ENCODE peak calls at places on chromosome 1, in ten cellular contexts. G is kidney tubule cell, Z is activated T-cell treated with anti-CD3 and anti-CD28 coated beads for 1 hour, H is iPS-NIHi11, X is epithelial cell of esophagus, L is NCI-H748 treated with DMSO at 0.1 percent for 48 hours, J is progenitor cell of endocrine pancreas, F is pancreas, D is HTR-8/SVneo, M is M059J. Q is an unnamed sample.

GRCh38 chr1:27526569-27527222 is 36.7 kb upstream of the WASF2 start:
- DNase-seq in G (no peak), Z (no peak), H (no peak), X (no peak), L (peak), J (no peak), F (no peak), D (no peak), M (no peak), Q (peak)

GRCh38 chr1:25556791-25557476 is 13.5 kb downstream of the LDLRAP1 start:
- DNase-seq in G (peak), Z (no peak), H (no peak), X (peak), L (no peak), J (no peak), F (no peak), D (no peak), M (peak), Q (no peak)

GRCh38 chr1:6352138-6352563 is 41.4 kb downstream of the ACOT7 start:
- DNase-seq in G (peak), Z (no peak), H (peak), X (peak), L (no peak), J (no peak), F (no peak), D (no peak), M (peak), Q (no peak)

GRCh38 chr1:35855016-35855700 is 27.9 kb upstream of the AGO1 start:
- DNase-seq in G (no peak), Z (no peak), H (no peak), X (no peak), L (no peak), J (no peak), F (no peak), D (no peak), M (no peak), Q (peak)

GRCh38 chr1:201598396-201598795 is 59.5 kb downstream of the NAV1 start:
- DNase-seq in G (no peak), Z (no peak), H (no peak), X (no peak), L (no peak), J (no peak), F (no peak), D (no peak), M (no peak), Q (no peak)

GRCh38 chr1:58841455-58841854 is 57.6 kb upstream of the JUN start:
- DNase-seq in G (no peak), Z (no peak), H (peak), X (no peak), L (no peak), J (no peak), F (no peak), D (no peak), M (peak), Q (peak)

GRCh38 chr1:165678509-165678908 is 19.9 kb downstream of the ALDH9A1 start:
- DNase-seq in G (no peak), Z (no peak), H (no peak), X (no peak), L (no peak), J (no peak), F (no peak), D (no peak), M (no peak), Q (no peak)

GRCh38 chr1:183101841-183102276 is 78.6 kb downstream of the LAMC1 start:
- DNase-seq in G (no peak), Z (no peak), H (no peak), X (no peak), L (no peak), J (no peak), F (no peak), D (no peak), M (no peak), Q (peak)

GRCh38 chr1:11465307-11465706 is 13.6 kb upstream of the DISP3 start:
- DNase-seq in G (no peak), Z (no peak), H (no peak), X (no peak), L (no peak), J (no peak), F (no peak), D (no peak), M (no peak), Q (no peak)

GRCh38 chr1:172874950-172875349 is 175.8 kb downstream of the TNFSF18 start:
- DNase-seq in G (peak), Z (no peak), H (no peak), X (peak), L (no peak), J (no peak), F (no peak), D (no peak), M (peak), Q (no peak)

GRCh38 chr1:88697503-88697902 is 13.4 kb downstream of the PKN2 start:
- DNase-seq in G (peak), Z (no peak), H (no peak), X (no peak), L (no peak), J (no peak), F (no peak), D (no peak), M (peak), Q (no peak)

GRCh38 chr1:214416417-214417212 is 134.8 kb downstream of the PTPN14 start:
- DNase-seq in G (peak), Z (no peak), H (no peak), X (peak), L (no peak), J (no peak), F (no peak), D (no peak), M (peak), Q (no peak)

GRCh38 chr1:150893336-150893913 is 6.5 kb downstream of the CTXND2 start:
- DNase-seq in G (no peak), Z (no peak), H (no peak), X (no peak), L (no peak), J (no peak), F (no peak), D (no peak), M (no peak), Q (no peak)

GRCh38 chr1:185686996-185687778 is 47.0 kb upstream of the HMCN1 start:
- DNase-seq in G (no peak), Z (no peak), H (no peak), X (no peak), L (no peak), J (no peak), F (no peak), D (no peak), M (no peak), Q (no peak)

GRCh38 chr1:167605576-167605975 is 24.5 kb upstream of the RCSD1 start:
- DNase-seq in G (no peak), Z (no peak), H (no peak), X (peak), L (no peak), J (no peak), F (no peak), D (no peak), M (peak), Q (no peak)

GRCh38 chr1:110233861-110234260 is 23.7 kb downstream of the KCNC4 start:
- DNase-seq in G (no peak), Z (no peak), H (no peak), X (no peak), L (no peak), J (no peak), F (no peak), D (no peak), M (no peak), Q (no peak)

GRCh38 chr1:67723620-67724019 is 38.6 kb downstream of the GADD45A start:
- DNase-seq in G (peak), Z (no peak), H (no peak), X (peak), L (no peak), J (no peak), F (no peak), D (no peak), M (peak), Q (no peak)

GRCh38 chr1:206002833-206003532 is at the start of gene RAB7B:
- DNase-seq in G (peak), Z (no peak), H (peak), X (peak), L (no peak), J (no peak), F (no peak), D (peak), M (peak), Q (no peak)

GRCh38 chr1:42164551-42165420 is at the start of gene GUCA2A:
- DNase-seq in G (no peak), Z (no peak), H (no peak), X (no peak), L (no peak), J (no peak), F (no peak), D (no peak), M (no peak), Q (no peak)

GRCh38 chr1:84146375-84147032 is 2.4 kb downstream of the PRKACB start:
- DNase-seq in G (peak), Z (no peak), H (no peak), X (peak), L (no peak), J (no peak), F (no peak), D (peak), M (peak), Q (no peak)

Q was measured in OCI-LY7.